ENCODE peak calls at places on chromosomes 7 and 10, in five cellular contexts. V is GM12878, U is HCT116, J is H1, I is neural progenitor cell. C is an unnamed sample.

GRCh38 chr10:74983383-74983782 is 128.1 kb upstream of the SAMD8 start:
- DNase-seq in V (no peak), U (no peak), J (no peak), I (no peak), C (no peak)

GRCh38 chr7:104921596-104921995 is 92.4 kb upstream of the KMT2E start:
- DNase-seq in V (no peak), U (no peak), J (no peak), I (no peak), C (no peak)

GRCh38 chr7:132750530-132751281 is 174.4 kb upstream of the PLXNA4 start:
- DNase-seq in V (no peak), U (no peak), J (no peak), I (no peak), C (no peak)

GRCh38 chr10:36538945-36539586 is 586.3 kb upstream of the ANKRD30A start:
- DNase-seq in V (no peak), U (no peak), J (no peak), I (no peak), C (no peak)

GRCh38 chr7:80907141-80907601 is 11.7 kb downstream of the SEMA3C start:
- DNase-seq in V (no peak), U (no peak), J (no peak), I (no peak), C (no peak)

GRCh38 chr10:121696854-121697253 is 98.6 kb upstream of the FGFR2 start:
- DNase-seq in V (no peak), U (peak; percentile 55), J (peak; percentile 95), I (peak; percentile 66), C (peak; percentile 43)

GRCh38 chr7:29196191-29196590 is 1.6 kb downstream of the CHN2 start:
- DNase-seq in V (no peak), U (no peak), J (no peak), I (no peak), C (no peak)

GRCh38 chr10:21363753-21364104 is 161.8 kb downstream of the SKIDA1 start:
- DNase-seq in V (no peak), U (no peak), J (no peak), I (no peak), C (no peak)

GRCh38 chr7:33420311-33420710 is 290.9 kb downstream of the BBS9 start:
- DNase-seq in V (no peak), U (no peak), J (no peak), I (no peak), C (no peak)

GRCh38 chr7:101614939-101615302 is 14.2 kb downstream of the MYL10 start:
- DNase-seq in V (no peak), U (no peak), J (no peak), I (no peak), C (no peak)

GRCh38 chr7:133582766-133583523 is 330.1 kb downstream of the EXOC4 start:
- DNase-seq in V (no peak), U (no peak), J (no peak), I (no peak), C (no peak)

GRCh38 chr10:12780634-12781601 is 220.6 kb downstream of the CCDC3 start:
- DNase-seq in V (no peak), U (no peak), J (no peak), I (no peak), C (no peak)

GRCh38 chr10:8444630-8445029 is 390.1 kb downstream of the GATA3 start:
- DNase-seq in V (no peak), U (no peak), J (peak; percentile 51), I (peak; percentile 65), C (no peak)

GRCh38 chr7:157553256-157553655 is 216.5 kb downstream of the DNAJB6 start:
- DNase-seq in V (no peak), U (no peak), J (no peak), I (no peak), C (no peak)

GRCh38 chr7:47941136-47941844 is 7.0 kb downstream of the PKD1L1 start:
- DNase-seq in V (no peak), U (no peak), J (no peak), I (no peak), C (no peak)

GRCh38 chr10:52434734-52435133 is 120.7 kb downstream of the DKK1 start:
- DNase-seq in V (no peak), U (no peak), J (no peak), I (no peak), C (no peak)

GRCh38 chr10:72083234-72084093 is 4.9 kb downstream of the SPOCK2 start:
- DNase-seq in V (no peak), U (no peak), J (no peak), I (no peak), C (no peak)

GRCh38 chr10:83166344-83166743 is 973.0 kb upstream of the GHITM start:
- DNase-seq in V (no peak), U (no peak), J (peak; percentile 59), I (peak; percentile 81), C (no peak)

GRCh38 chr10:24390746-24391145 is 181.8 kb downstream of the KIAA1217 start:
- DNase-seq in V (no peak), U (no peak), J (no peak), I (no peak), C (no peak)

GRCh38 chr10:116470768-116471415 is 43.2 kb downstream of the PNLIPRP3 start:
- DNase-seq in V (no peak), U (peak; percentile 33), J (peak; percentile 62), I (peak; percentile 43), C (no peak)

GRCh38 chr10:20492447-20492846 is 404.7 kb downstream of the NEBL start:
- DNase-seq in V (no peak), U (no peak), J (no peak), I (peak; percentile 21), C (no peak)

GRCh38 chr7:71235263-71235662 is 103.3 kb downstream of the GALNT17 start:
- DNase-seq in V (no peak), U (no peak), J (no peak), I (no peak), C (no peak)

GRCh38 chr7:71237945-71238344 is 106.0 kb downstream of the GALNT17 start:
- DNase-seq in V (no peak), U (no peak), J (no peak), I (peak; percentile 80), C (no peak)

GRCh38 chr7:71239517-71239916 is 107.6 kb downstream of the GALNT17 start:
- DNase-seq in V (no peak), U (no peak), J (no peak), I (peak; percentile 11), C (no peak)

GRCh38 chr7:71236488-71237179 is 104.7 kb downstream of the GALNT17 start:
- DNase-seq in V (no peak), U (no peak), J (no peak), I (no peak), C (no peak)

GRCh38 chr7:71238541-71238940 is 106.6 kb downstream of the GALNT17 start:
- DNase-seq in V (no peak), U (no peak), J (no peak), I (peak; percentile 56), C (no peak)
- H2AFZ ChIP-seq in V (no peak overlapping the region), U (no peak overlapping the region), J (no peak overlapping the region), I (no peak overlapping the region), C (no peak overlapping the region)

DNA sequence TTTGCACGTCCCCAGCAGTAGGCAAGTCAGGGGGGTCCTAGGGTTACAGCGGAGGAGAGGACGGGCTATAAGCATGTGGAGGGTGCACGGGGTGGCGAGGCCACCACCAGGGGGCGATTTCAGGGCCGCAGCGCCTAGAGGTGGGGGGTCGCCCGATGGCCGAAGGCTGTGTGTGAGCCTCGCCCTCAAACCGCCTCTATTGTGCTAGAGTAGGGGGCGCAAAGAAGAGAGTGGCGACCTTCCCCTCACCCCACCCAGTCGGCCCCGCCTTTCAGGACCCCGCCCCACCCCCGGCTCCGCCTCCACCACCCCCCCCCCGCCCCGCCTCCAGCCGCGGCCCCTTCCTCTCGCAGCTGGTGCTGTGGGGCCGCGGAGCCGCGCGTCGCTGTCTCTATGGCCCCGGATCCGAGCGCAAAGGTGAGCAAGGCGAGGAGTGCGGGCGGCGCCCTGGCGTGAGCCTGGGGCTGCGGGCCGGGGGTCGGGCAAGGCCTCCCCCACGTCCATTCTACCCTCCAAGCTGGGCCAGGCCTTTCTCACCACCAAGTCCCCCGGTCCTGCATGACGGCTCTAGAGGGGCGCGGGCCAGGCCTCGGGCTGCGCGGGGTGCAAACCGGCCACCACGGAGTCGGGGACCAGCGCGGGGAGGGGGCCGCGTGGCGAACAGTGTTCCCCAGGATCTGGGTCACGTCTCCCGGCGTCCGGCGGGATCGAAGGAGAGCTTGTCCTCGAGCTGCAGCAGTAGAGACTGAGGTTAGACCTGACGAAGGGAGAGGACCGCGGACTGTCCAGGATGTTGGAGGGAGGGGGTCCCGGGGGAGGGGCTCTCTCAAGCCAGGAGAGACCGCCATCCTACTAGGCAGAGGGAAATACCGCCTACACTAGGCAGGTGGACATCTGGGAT is at the start of gene SEMA4G:
- DNase-seq in V (no peak), U (peak; percentile 21), J (peak; percentile 90), I (peak; percentile 88), C (peak; percentile 13)
- TF ChIP-seq EZH2 in V (no peak), U (no peak), J (no peak), I (peak; percentile 47), C (no peak)

DNA sequence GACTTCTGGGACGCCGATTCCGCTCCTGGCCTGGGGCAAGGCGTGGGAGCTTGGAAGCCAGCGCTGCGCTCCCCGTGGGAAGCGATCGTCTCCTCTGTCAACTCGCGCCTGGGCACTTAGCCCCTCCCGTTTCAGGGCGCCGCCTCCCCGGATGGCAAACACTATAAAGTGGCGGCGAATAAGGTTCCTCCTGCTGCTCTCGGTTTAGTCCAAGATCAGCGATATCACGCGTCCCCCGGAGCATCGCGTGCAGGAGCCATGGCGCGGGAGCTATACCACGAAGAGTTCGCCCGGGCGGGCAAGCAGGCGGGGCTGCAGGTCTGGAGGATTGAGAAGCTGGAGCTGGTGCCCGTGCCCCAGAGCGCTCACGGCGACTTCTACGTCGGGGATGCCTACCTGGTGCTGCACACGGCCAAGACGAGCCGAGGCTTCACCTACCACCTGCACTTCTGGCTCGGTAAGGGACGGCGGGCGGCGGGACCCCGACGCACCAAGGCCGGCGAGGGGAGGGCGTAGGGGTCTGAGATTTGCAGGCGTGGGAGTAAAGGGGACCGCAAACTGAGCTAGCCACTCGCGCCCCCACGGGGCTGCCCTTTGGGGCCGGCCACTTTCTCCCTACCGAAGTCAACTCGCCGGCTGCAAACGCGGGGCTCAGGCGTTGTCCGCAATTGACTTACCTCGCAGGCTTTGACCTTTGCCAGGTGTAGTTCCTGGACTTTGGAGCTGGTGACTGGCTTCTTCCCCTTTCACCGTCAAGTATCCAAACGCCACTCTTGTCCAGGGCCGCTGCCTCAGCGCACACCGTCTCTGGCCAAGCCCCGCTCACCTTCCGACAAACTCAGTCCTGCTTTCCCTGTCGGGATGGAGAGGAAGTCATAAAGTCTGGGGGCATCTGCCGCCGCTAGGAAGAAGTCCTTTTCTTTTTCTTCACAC is at the start of gene SCIN:
- DNase-seq in V (no peak), U (no peak), J (peak; percentile 75), I (peak; percentile 61), C (no peak)
- H3K4me2 ChIP-seq in V (peak within 1 kb of the TSS; percentile 79), U (peak within 1 kb of the TSS; percentile 83), J (peak within 1 kb of the TSS; percentile 93), I (peak within 1 kb of the TSS; percentile 96), C (no peak within 1 kb of the TSS)

DNA sequence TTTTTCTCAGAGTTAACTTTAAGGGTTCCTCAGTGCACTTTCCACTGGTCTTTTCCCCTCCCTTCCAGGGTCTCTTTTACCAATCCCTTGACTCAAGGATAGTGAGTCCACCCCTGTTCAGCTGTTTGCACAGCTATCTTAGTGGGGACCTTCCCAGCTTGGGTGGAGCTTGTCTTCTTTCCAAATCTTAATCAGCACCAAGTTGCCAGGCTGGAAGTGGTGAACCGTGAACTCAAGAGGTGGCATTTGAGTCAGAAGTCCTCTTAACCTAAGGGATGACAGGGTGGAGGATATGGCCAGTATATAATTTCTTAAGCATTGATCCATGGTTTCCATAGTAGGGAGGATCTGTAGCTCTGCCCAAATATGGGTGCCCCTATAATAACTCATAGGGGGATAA is 25.0 kb downstream of the MAPK8 start:
- DNase-seq in V (no peak), U (no peak), J (no peak), I (no peak), C (no peak)
- H2AFZ ChIP-seq in V (no peak overlapping the region), U (no peak overlapping the region), J (no peak overlapping the region), I (no peak overlapping the region), C (no peak overlapping the region)

C was measured in DND-41.